ENCODE peak calls at places on chromosomes 16 and 17, in ten cellular contexts. J, L, C, I, T, X, Y, B, E and G are unnamed samples.

GRCh38 chr16:54657058-54657708 is 273.5 kb upstream of the IRX5 start:
- DNase-seq in C (no peak), I (no peak), J (peak), X (no peak), E (no peak), L (no peak), T (no peak), Y (no peak), B (no peak), G (no peak)

GRCh38 chr16:88969361-88969831 is 7.6 kb downstream of the CBFA2T3 start:
- DNase-seq in Y (no peak), T (peak), E (no peak), C (no peak), L (no peak), I (no peak), X (no peak), J (no peak), B (no peak), G (no peak)

GRCh38 chr17:42289863-42290165 is 1.5 kb downstream of the STAT5A start:
- DNase-seq in B (no peak), C (no peak), J (no peak), E (no peak), I (no peak), L (no peak), Y (no peak), X (no peak), T (no peak), G (no peak)

GRCh38 chr16:75264999-75265910 is 13.8 kb upstream of the BCAR1 start:
- DNase-seq in Y (no peak), B (no peak), E (no peak), I (peak), T (peak), J (no peak), C (no peak), L (no peak), X (peak), G (peak)

GRCh38 chr16:70342016-70342415 is 4.7 kb upstream of the DDX19A start:
- DNase-seq in T (no peak), L (no peak), X (no peak), I (no peak), J (no peak), E (no peak), C (no peak), Y (no peak), B (no peak), G (no peak)

GRCh38 chr16:79543219-79543618 is 57.3 kb downstream of the MAF start:
- DNase-seq in Y (no peak), C (no peak), I (no peak), E (no peak), X (no peak), T (no peak), L (no peak), B (no peak), J (no peak), G (no peak)

GRCh38 chr17:73393962-73394361 is 82.2 kb upstream of the CDC42EP4 start:
- DNase-seq in X (no peak), E (no peak), C (no peak), B (no peak), L (no peak), T (no peak), I (no peak), J (peak), Y (no peak), G (no peak)

GRCh38 chr16:54430491-54431030 is 144.0 kb upstream of the IRX3 start:
- DNase-seq in I (no peak), J (peak), L (no peak), B (no peak), C (no peak), E (no peak), Y (no peak), T (peak), X (no peak), G (no peak)

GRCh38 chr17:36221187-36221586 is 10.3 kb downstream of the CCL4L2 start:
- DNase-seq in L (no peak), C (no peak), J (no peak), B (no peak), I (no peak), E (no peak), Y (no peak), T (no peak), X (no peak), G (no peak)

GRCh38 chr17:6090253-6090652 is 20.1 kb downstream of the WSCD1 start:
- DNase-seq in Y (no peak), X (no peak), I (peak), B (no peak), C (no peak), T (no peak), E (no peak), L (no peak), J (no peak), G (no peak)

GRCh38 chr16:85523602-85524364 is 89.3 kb upstream of the GSE1 start:
- DNase-seq in E (no peak), B (no peak), C (no peak), J (peak), Y (no peak), X (peak), T (peak), L (no peak), I (no peak), G (no peak)

GRCh38 chr17:19386276-19386863 is 620 bp downstream of the MFAP4 start:
- DNase-seq in Y (no peak), E (no peak), B (no peak), X (no peak), T (no peak), I (peak), J (peak), C (peak), L (no peak), G (no peak)

GRCh38 chr16:11171448-11171709 is 84.6 kb downstream of the SOCS1 start:
- DNase-seq in J (no peak), I (no peak), L (peak), X (no peak), T (no peak), E (no peak), B (no peak), C (no peak), Y (no peak), G (no peak)

GRCh38 chr16:815861-816260 is 15.3 kb upstream of the GNG13 start:
- DNase-seq in T (no peak), X (no peak), E (no peak), L (no peak), J (no peak), I (no peak), B (no peak), Y (no peak), C (no peak), G (no peak)

GRCh38 chr16:87581867-87582220 is 20.5 kb upstream of the JPH3 start:
- DNase-seq in X (peak), I (peak), T (peak), J (peak), Y (peak), E (no peak), C (peak), L (no peak), B (no peak), G (no peak)

GRCh38 chr17:15343749-15344148 is 2.4 kb upstream of the TEKT3 start:
- DNase-seq in J (peak), T (no peak), E (no peak), I (no peak), B (no peak), Y (no peak), X (no peak), L (no peak), C (no peak), G (no peak)

GRCh38 chr17:4738136-4739121 is 1.2 kb upstream of the ZMYND15 start:
- DNase-seq in L (no peak), J (no peak), Y (no peak), I (peak), T (no peak), C (no peak), E (no peak), X (no peak), B (no peak), G (no peak)

GRCh38 chr16:86668136-86668535 is 89.8 kb downstream of the FOXL1 start:
- DNase-seq in J (peak), B (no peak), L (no peak), I (no peak), E (no peak), C (no peak), T (no peak), X (peak), Y (no peak), G (peak)

GRCh38 chr16:85613609-85614337 is 651 bp downstream of the GSE1 start:
- DNase-seq in C (no peak), B (peak), E (no peak), T (peak), Y (no peak), J (no peak), I (peak), X (peak), L (no peak), G (peak)

GRCh38 chr17:80782536-80783427 is 208.9 kb upstream of the CHMP6 start:
- DNase-seq in B (no peak), I (no peak), Y (no peak), L (no peak), E (no peak), C (no peak), X (no peak), T (no peak), J (no peak), G (no peak)